ENCODE peak calls at places on chromosomes 13 and 19, in seven cellular contexts. One of them, this sample, is unnamed.

GRCh38 chr13:97766749-97767148 is 186.7 kb upstream of the IPO5 start:
- DNase-seq in Kasumi-1: no peak
- DNase-seq in stimulated activated CD4-positive, alpha-beta T cell treated with anti-CD3 and anti-CD28 coated beads, TNF-alpha, amount 100 ng/mL, for 48 hours: no peak
- DNase-seq in stimulated activated CD8-positive, alpha-beta memory T cell treated with anti-CD3 and anti-CD28 coated beads, Interleukin-7, amount 100 ng/mL, for 1 hour: no peak
- DNase-seq in NCI-H345: no peak
- DNase-seq in WTC11: no peak
- DNase-seq in activated CD8-positive, alpha-beta memory T cell treated with anti-CD3 and anti-CD28 coated beads, Interleukin-2, amount 50 U/mL, for 48 hours: no peak
- DNase-seq in this sample: peak

GRCh38 chr13:109862627-109863026 is 76.2 kb upstream of the IRS2 start:
- DNase-seq in Kasumi-1: no peak
- DNase-seq in stimulated activated CD4-positive, alpha-beta T cell treated with anti-CD3 and anti-CD28 coated beads, TNF-alpha, amount 100 ng/mL, for 48 hours: no peak
- DNase-seq in stimulated activated CD8-positive, alpha-beta memory T cell treated with anti-CD3 and anti-CD28 coated beads, Interleukin-7, amount 100 ng/mL, for 1 hour: no peak
- DNase-seq in NCI-H345: peak
- DNase-seq in WTC11: no peak
- DNase-seq in activated CD8-positive, alpha-beta memory T cell treated with anti-CD3 and anti-CD28 coated beads, Interleukin-2, amount 50 U/mL, for 48 hours: no peak
- DNase-seq in this sample: no peak

GRCh38 chr13:113117335-113117872 is 5.2 kb upstream of the F10 start:
- DNase-seq in Kasumi-1: no peak
- DNase-seq in stimulated activated CD4-positive, alpha-beta T cell treated with anti-CD3 and anti-CD28 coated beads, TNF-alpha, amount 100 ng/mL, for 48 hours: no peak
- DNase-seq in stimulated activated CD8-positive, alpha-beta memory T cell treated with anti-CD3 and anti-CD28 coated beads, Interleukin-7, amount 100 ng/mL, for 1 hour: no peak
- DNase-seq in NCI-H345: no peak
- DNase-seq in WTC11: no peak
- DNase-seq in activated CD8-positive, alpha-beta memory T cell treated with anti-CD3 and anti-CD28 coated beads, Interleukin-2, amount 50 U/mL, for 48 hours: no peak
- DNase-seq in this sample: no peak

GRCh38 chr19:45901432-45901903 is 945 bp downstream of the MYPOP start:
- DNase-seq in Kasumi-1: peak
- DNase-seq in stimulated activated CD4-positive, alpha-beta T cell treated with anti-CD3 and anti-CD28 coated beads, TNF-alpha, amount 100 ng/mL, for 48 hours: no peak
- DNase-seq in stimulated activated CD8-positive, alpha-beta memory T cell treated with anti-CD3 and anti-CD28 coated beads, Interleukin-7, amount 100 ng/mL, for 1 hour: no peak
- DNase-seq in NCI-H345: no peak
- DNase-seq in WTC11: peak
- DNase-seq in activated CD8-positive, alpha-beta memory T cell treated with anti-CD3 and anti-CD28 coated beads, Interleukin-2, amount 50 U/mL, for 48 hours: peak
- DNase-seq in this sample: no peak

GRCh38 chr19:12890787-12891552 is at the start of gene GCDH:
- DNase-seq in Kasumi-1: peak
- DNase-seq in stimulated activated CD4-positive, alpha-beta T cell treated with anti-CD3 and anti-CD28 coated beads, TNF-alpha, amount 100 ng/mL, for 48 hours: peak
- DNase-seq in stimulated activated CD8-positive, alpha-beta memory T cell treated with anti-CD3 and anti-CD28 coated beads, Interleukin-7, amount 100 ng/mL, for 1 hour: peak
- DNase-seq in NCI-H345: peak
- DNase-seq in WTC11: peak
- DNase-seq in activated CD8-positive, alpha-beta memory T cell treated with anti-CD3 and anti-CD28 coated beads, Interleukin-2, amount 50 U/mL, for 48 hours: peak
- DNase-seq in this sample: peak

GRCh38 chr19:11381535-11382369 is 2.4 kb downstream of the EPOR start:
- DNase-seq in Kasumi-1: no peak
- DNase-seq in stimulated activated CD4-positive, alpha-beta T cell treated with anti-CD3 and anti-CD28 coated beads, TNF-alpha, amount 100 ng/mL, for 48 hours: peak
- DNase-seq in stimulated activated CD8-positive, alpha-beta memory T cell treated with anti-CD3 and anti-CD28 coated beads, Interleukin-7, amount 100 ng/mL, for 1 hour: peak
- DNase-seq in NCI-H345: peak
- DNase-seq in WTC11: peak
- DNase-seq in activated CD8-positive, alpha-beta memory T cell treated with anti-CD3 and anti-CD28 coated beads, Interleukin-2, amount 50 U/mL, for 48 hours: peak
- DNase-seq in this sample: peak

GRCh38 chr19:4694211-4694987 is 24.3 kb upstream of the MYDGF start:
- DNase-seq in Kasumi-1: no peak
- DNase-seq in stimulated activated CD4-positive, alpha-beta T cell treated with anti-CD3 and anti-CD28 coated beads, TNF-alpha, amount 100 ng/mL, for 48 hours: no peak
- DNase-seq in stimulated activated CD8-positive, alpha-beta memory T cell treated with anti-CD3 and anti-CD28 coated beads, Interleukin-7, amount 100 ng/mL, for 1 hour: no peak
- DNase-seq in NCI-H345: no peak
- DNase-seq in WTC11: no peak
- DNase-seq in activated CD8-positive, alpha-beta memory T cell treated with anti-CD3 and anti-CD28 coated beads, Interleukin-2, amount 50 U/mL, for 48 hours: no peak
- DNase-seq in this sample: no peak

GRCh38 chr19:36032251-36033104 is at the start of gene CLIP3:
- DNase-seq in Kasumi-1: no peak
- DNase-seq in stimulated activated CD4-positive, alpha-beta T cell treated with anti-CD3 and anti-CD28 coated beads, TNF-alpha, amount 100 ng/mL, for 48 hours: no peak
- DNase-seq in stimulated activated CD8-positive, alpha-beta memory T cell treated with anti-CD3 and anti-CD28 coated beads, Interleukin-7, amount 100 ng/mL, for 1 hour: peak
- DNase-seq in NCI-H345: peak
- DNase-seq in WTC11: peak
- DNase-seq in activated CD8-positive, alpha-beta memory T cell treated with anti-CD3 and anti-CD28 coated beads, Interleukin-2, amount 50 U/mL, for 48 hours: peak
- DNase-seq in this sample: no peak

GRCh38 chr19:3914199-3914598 is 18.7 kb upstream of the NMRK2 start:
- DNase-seq in Kasumi-1: no peak
- DNase-seq in stimulated activated CD4-positive, alpha-beta T cell treated with anti-CD3 and anti-CD28 coated beads, TNF-alpha, amount 100 ng/mL, for 48 hours: no peak
- DNase-seq in stimulated activated CD8-positive, alpha-beta memory T cell treated with anti-CD3 and anti-CD28 coated beads, Interleukin-7, amount 100 ng/mL, for 1 hour: no peak
- DNase-seq in NCI-H345: no peak
- DNase-seq in WTC11: no peak
- DNase-seq in activated CD8-positive, alpha-beta memory T cell treated with anti-CD3 and anti-CD28 coated beads, Interleukin-2, amount 50 U/mL, for 48 hours: no peak
- DNase-seq in this sample: no peak

GRCh38 chr13:77325371-77325941 is 1.4 kb downstream of the MYCBP2 start:
- DNase-seq in Kasumi-1: peak
- DNase-seq in stimulated activated CD4-positive, alpha-beta T cell treated with anti-CD3 and anti-CD28 coated beads, TNF-alpha, amount 100 ng/mL, for 48 hours: no peak
- DNase-seq in stimulated activated CD8-positive, alpha-beta memory T cell treated with anti-CD3 and anti-CD28 coated beads, Interleukin-7, amount 100 ng/mL, for 1 hour: no peak
- DNase-seq in NCI-H345: no peak
- DNase-seq in WTC11: no peak
- DNase-seq in activated CD8-positive, alpha-beta memory T cell treated with anti-CD3 and anti-CD28 coated beads, Interleukin-2, amount 50 U/mL, for 48 hours: no peak
- DNase-seq in this sample: peak

GRCh38 chr13:21871302-21871862 is 200.5 kb downstream of the FGF9 start:
- DNase-seq in Kasumi-1: no peak
- DNase-seq in stimulated activated CD4-positive, alpha-beta T cell treated with anti-CD3 and anti-CD28 coated beads, TNF-alpha, amount 100 ng/mL, for 48 hours: no peak
- DNase-seq in stimulated activated CD8-positive, alpha-beta memory T cell treated with anti-CD3 and anti-CD28 coated beads, Interleukin-7, amount 100 ng/mL, for 1 hour: no peak
- DNase-seq in NCI-H345: no peak
- DNase-seq in WTC11: no peak
- DNase-seq in activated CD8-positive, alpha-beta memory T cell treated with anti-CD3 and anti-CD28 coated beads, Interleukin-2, amount 50 U/mL, for 48 hours: no peak
- DNase-seq in this sample: no peak

GRCh38 chr13:27578121-27579030 is 42.0 kb downstream of the LNX2 start:
- DNase-seq in Kasumi-1: no peak
- DNase-seq in stimulated activated CD4-positive, alpha-beta T cell treated with anti-CD3 and anti-CD28 coated beads, TNF-alpha, amount 100 ng/mL, for 48 hours: no peak
- DNase-seq in stimulated activated CD8-positive, alpha-beta memory T cell treated with anti-CD3 and anti-CD28 coated beads, Interleukin-7, amount 100 ng/mL, for 1 hour: no peak
- DNase-seq in NCI-H345: no peak
- DNase-seq in WTC11: no peak
- DNase-seq in activated CD8-positive, alpha-beta memory T cell treated with anti-CD3 and anti-CD28 coated beads, Interleukin-2, amount 50 U/mL, for 48 hours: no peak
- DNase-seq in this sample: no peak

GRCh38 chr19:57244513-57244912 is 4.1 kb downstream of the ZNF805 start:
- DNase-seq in Kasumi-1: no peak
- DNase-seq in stimulated activated CD4-positive, alpha-beta T cell treated with anti-CD3 and anti-CD28 coated beads, TNF-alpha, amount 100 ng/mL, for 48 hours: no peak
- DNase-seq in stimulated activated CD8-positive, alpha-beta memory T cell treated with anti-CD3 and anti-CD28 coated beads, Interleukin-7, amount 100 ng/mL, for 1 hour: no peak
- DNase-seq in NCI-H345: no peak
- DNase-seq in WTC11: no peak
- DNase-seq in activated CD8-positive, alpha-beta memory T cell treated with anti-CD3 and anti-CD28 coated beads, Interleukin-2, amount 50 U/mL, for 48 hours: no peak
- DNase-seq in this sample: no peak

GRCh38 chr13:96460571-96460970 is 370.7 kb downstream of the HS6ST3 start:
- DNase-seq in Kasumi-1: no peak
- DNase-seq in stimulated activated CD4-positive, alpha-beta T cell treated with anti-CD3 and anti-CD28 coated beads, TNF-alpha, amount 100 ng/mL, for 48 hours: no peak
- DNase-seq in stimulated activated CD8-positive, alpha-beta memory T cell treated with anti-CD3 and anti-CD28 coated beads, Interleukin-7, amount 100 ng/mL, for 1 hour: no peak
- DNase-seq in NCI-H345: peak
- DNase-seq in WTC11: no peak
- DNase-seq in activated CD8-positive, alpha-beta memory T cell treated with anti-CD3 and anti-CD28 coated beads, Interleukin-2, amount 50 U/mL, for 48 hours: no peak
- DNase-seq in this sample: peak

GRCh38 chr19:55552620-55553019 is 7.3 kb upstream of the SBK3 start:
- DNase-seq in Kasumi-1: no peak
- DNase-seq in stimulated activated CD4-positive, alpha-beta T cell treated with anti-CD3 and anti-CD28 coated beads, TNF-alpha, amount 100 ng/mL, for 48 hours: no peak
- DNase-seq in stimulated activated CD8-positive, alpha-beta memory T cell treated with anti-CD3 and anti-CD28 coated beads, Interleukin-7, amount 100 ng/mL, for 1 hour: no peak
- DNase-seq in NCI-H345: no peak
- DNase-seq in WTC11: no peak
- DNase-seq in activated CD8-positive, alpha-beta memory T cell treated with anti-CD3 and anti-CD28 coated beads, Interleukin-2, amount 50 U/mL, for 48 hours: no peak
- DNase-seq in this sample: no peak

GRCh38 chr19:47419037-47419783 is at the start of gene MEIS3:
- DNase-seq in Kasumi-1: no peak
- DNase-seq in stimulated activated CD4-positive, alpha-beta T cell treated with anti-CD3 and anti-CD28 coated beads, TNF-alpha, amount 100 ng/mL, for 48 hours: no peak
- DNase-seq in stimulated activated CD8-positive, alpha-beta memory T cell treated with anti-CD3 and anti-CD28 coated beads, Interleukin-7, amount 100 ng/mL, for 1 hour: no peak
- DNase-seq in NCI-H345: no peak
- DNase-seq in WTC11: no peak
- DNase-seq in activated CD8-positive, alpha-beta memory T cell treated with anti-CD3 and anti-CD28 coated beads, Interleukin-2, amount 50 U/mL, for 48 hours: no peak
- DNase-seq in this sample: no peak

GRCh38 chr13:110150384-110151091 is 156.4 kb downstream of the COL4A1 start:
- DNase-seq in Kasumi-1: no peak
- DNase-seq in stimulated activated CD4-positive, alpha-beta T cell treated with anti-CD3 and anti-CD28 coated beads, TNF-alpha, amount 100 ng/mL, for 48 hours: no peak
- DNase-seq in stimulated activated CD8-positive, alpha-beta memory T cell treated with anti-CD3 and anti-CD28 coated beads, Interleukin-7, amount 100 ng/mL, for 1 hour: no peak
- DNase-seq in NCI-H345: peak
- DNase-seq in WTC11: no peak
- DNase-seq in activated CD8-positive, alpha-beta memory T cell treated with anti-CD3 and anti-CD28 coated beads, Interleukin-2, amount 50 U/mL, for 48 hours: no peak
- DNase-seq in this sample: no peak

GRCh38 chr13:99415014-99415650 is 86.1 kb upstream of the TM9SF2 start:
- DNase-seq in Kasumi-1: no peak
- DNase-seq in stimulated activated CD4-positive, alpha-beta T cell treated with anti-CD3 and anti-CD28 coated beads, TNF-alpha, amount 100 ng/mL, for 48 hours: no peak
- DNase-seq in stimulated activated CD8-positive, alpha-beta memory T cell treated with anti-CD3 and anti-CD28 coated beads, Interleukin-7, amount 100 ng/mL, for 1 hour: no peak
- DNase-seq in NCI-H345: no peak
- DNase-seq in WTC11: no peak
- DNase-seq in activated CD8-positive, alpha-beta memory T cell treated with anti-CD3 and anti-CD28 coated beads, Interleukin-2, amount 50 U/mL, for 48 hours: no peak
- DNase-seq in this sample: no peak

GRCh38 chr13:88000239-88000638 is 329.1 kb downstream of the SLITRK5 start:
- DNase-seq in Kasumi-1: no peak
- DNase-seq in stimulated activated CD4-positive, alpha-beta T cell treated with anti-CD3 and anti-CD28 coated beads, TNF-alpha, amount 100 ng/mL, for 48 hours: no peak
- DNase-seq in stimulated activated CD8-positive, alpha-beta memory T cell treated with anti-CD3 and anti-CD28 coated beads, Interleukin-7, amount 100 ng/mL, for 1 hour: no peak
- DNase-seq in NCI-H345: no peak
- DNase-seq in WTC11: no peak
- DNase-seq in activated CD8-positive, alpha-beta memory T cell treated with anti-CD3 and anti-CD28 coated beads, Interleukin-2, amount 50 U/mL, for 48 hours: no peak
- DNase-seq in this sample: no peak

GRCh38 chr19:51063664-51064063 is 1.2 kb downstream of the KLK13 start:
- DNase-seq in Kasumi-1: no peak
- DNase-seq in stimulated activated CD4-positive, alpha-beta T cell treated with anti-CD3 and anti-CD28 coated beads, TNF-alpha, amount 100 ng/mL, for 48 hours: no peak
- DNase-seq in stimulated activated CD8-positive, alpha-beta memory T cell treated with anti-CD3 and anti-CD28 coated beads, Interleukin-7, amount 100 ng/mL, for 1 hour: no peak
- DNase-seq in NCI-H345: no peak
- DNase-seq in WTC11: no peak
- DNase-seq in activated CD8-positive, alpha-beta memory T cell treated with anti-CD3 and anti-CD28 coated beads, Interleukin-2, amount 50 U/mL, for 48 hours: no peak
- DNase-seq in this sample: no peak

GRCh38 chr13:28819748-28820098 is 416 bp upstream of the MTUS2 start:
- DNase-seq in Kasumi-1: no peak
- DNase-seq in stimulated activated CD4-positive, alpha-beta T cell treated with anti-CD3 and anti-CD28 coated beads, TNF-alpha, amount 100 ng/mL, for 48 hours: peak
- DNase-seq in stimulated activated CD8-positive, alpha-beta memory T cell treated with anti-CD3 and anti-CD28 coated beads, Interleukin-7, amount 100 ng/mL, for 1 hour: no peak
- DNase-seq in NCI-H345: peak
- DNase-seq in WTC11: peak
- DNase-seq in activated CD8-positive, alpha-beta memory T cell treated with anti-CD3 and anti-CD28 coated beads, Interleukin-2, amount 50 U/mL, for 48 hours: peak
- DNase-seq in this sample: peak

GRCh38 chr19:49861541-49862410 is 5.6 kb downstream of the PNKP start:
- DNase-seq in Kasumi-1: no peak
- DNase-seq in stimulated activated CD4-positive, alpha-beta T cell treated with anti-CD3 and anti-CD28 coated beads, TNF-alpha, amount 100 ng/mL, for 48 hours: no peak
- DNase-seq in stimulated activated CD8-positive, alpha-beta memory T cell treated with anti-CD3 and anti-CD28 coated beads, Interleukin-7, amount 100 ng/mL, for 1 hour: no peak
- DNase-seq in NCI-H345: no peak
- DNase-seq in WTC11: no peak
- DNase-seq in activated CD8-positive, alpha-beta memory T cell treated with anti-CD3 and anti-CD28 coated beads, Interleukin-2, amount 50 U/mL, for 48 hours: peak
- DNase-seq in this sample: no peak

GRCh38 chr13:110254151-110254679 is 52.7 kb downstream of the COL4A1 start:
- DNase-seq in Kasumi-1: no peak
- DNase-seq in stimulated activated CD4-positive, alpha-beta T cell treated with anti-CD3 and anti-CD28 coated beads, TNF-alpha, amount 100 ng/mL, for 48 hours: no peak
- DNase-seq in stimulated activated CD8-positive, alpha-beta memory T cell treated with anti-CD3 and anti-CD28 coated beads, Interleukin-7, amount 100 ng/mL, for 1 hour: no peak
- DNase-seq in NCI-H345: no peak
- DNase-seq in WTC11: no peak
- DNase-seq in activated CD8-positive, alpha-beta memory T cell treated with anti-CD3 and anti-CD28 coated beads, Interleukin-2, amount 50 U/mL, for 48 hours: no peak
- DNase-seq in this sample: no peak

GRCh38 chr13:41774605-41775218 is 186.2 kb downstream of the VWA8 start:
- DNase-seq in Kasumi-1: no peak
- DNase-seq in stimulated activated CD4-positive, alpha-beta T cell treated with anti-CD3 and anti-CD28 coated beads, TNF-alpha, amount 100 ng/mL, for 48 hours: no peak
- DNase-seq in stimulated activated CD8-positive, alpha-beta memory T cell treated with anti-CD3 and anti-CD28 coated beads, Interleukin-7, amount 100 ng/mL, for 1 hour: no peak
- DNase-seq in NCI-H345: no peak
- DNase-seq in WTC11: no peak
- DNase-seq in activated CD8-positive, alpha-beta memory T cell treated with anti-CD3 and anti-CD28 coated beads, Interleukin-2, amount 50 U/mL, for 48 hours: no peak
- DNase-seq in this sample: no peak

GRCh38 chr13:49649244-49649962 is 21.1 kb downstream of the ARL11 start:
- DNase-seq in Kasumi-1: peak
- DNase-seq in stimulated activated CD4-positive, alpha-beta T cell treated with anti-CD3 and anti-CD28 coated beads, TNF-alpha, amount 100 ng/mL, for 48 hours: no peak
- DNase-seq in stimulated activated CD8-positive, alpha-beta memory T cell treated with anti-CD3 and anti-CD28 coated beads, Interleukin-7, amount 100 ng/mL, for 1 hour: no peak
- DNase-seq in NCI-H345: no peak
- DNase-seq in WTC11: no peak
- DNase-seq in activated CD8-positive, alpha-beta memory T cell treated with anti-CD3 and anti-CD28 coated beads, Interleukin-2, amount 50 U/mL, for 48 hours: no peak
- DNase-seq in this sample: peak

This sample was measured in OCI-M1.